ENCODE peak calls at places on chromosomes 12 and 14, in five cellular contexts. C is stomach; K is upper lobe of right lung; I is activated T-cell treated with anti-CD3 and anti-CD28 coated beads for 1 hour; N is activated naive CD4-positive, alpha-beta T cell treated with anti-CD3 and anti-CD28 coated beads, Interleukin-2, amount 50 U/mL, for 16 hours. R is an unnamed sample.

GRCh38 chr14:102087762-102088011 is 843 bp upstream of the HSP90AA1 start:
- DNase-seq in I (no peak), N (no peak), C (no peak), K (no peak), R (no peak)

GRCh38 chr14:105475269-105475915 is 771 bp downstream of the CRIP2 start:
- DNase-seq in I (no peak), N (no peak), K (no peak), C (no peak), R (peak; percentile 77)

GRCh38 chr14:44634692-44635091 is 127.6 kb upstream of the FSCB start:
- DNase-seq in C (no peak), N (no peak), K (no peak), I (no peak), R (no peak)

GRCh38 chr12:120012067-120012621 is 23.1 kb downstream of the BICDL1 start:
- DNase-seq in C (no peak), N (peak; percentile 76), K (no peak), I (peak; percentile 43), R (no peak)

GRCh38 chr12:79255326-79255725 is 390.8 kb downstream of the SYT1 start:
- DNase-seq in I (no peak), K (no peak), C (no peak), N (no peak), R (no peak)

GRCh38 chr14:72710212-72710611 is 183.7 kb downstream of the DPF3 start:
- DNase-seq in N (no peak), C (no peak), K (no peak), I (no peak), R (no peak)

GRCh38 chr14:80390911-80391310 is 179.6 kb upstream of the DIO2 start:
- DNase-seq in K (no peak), N (no peak), C (no peak), I (no peak), R (no peak)

GRCh38 chr12:98697209-98697608 is 52.1 kb downstream of the APAF1 start:
- DNase-seq in N (no peak), I (no peak), K (no peak), C (no peak), R (no peak)

GRCh38 chr12:113757223-113758002 is 208.7 kb downstream of the RBM19 start:
- DNase-seq in C (no peak), K (no peak), N (no peak), I (no peak), R (no peak)

GRCh38 chr12:40312982-40313576 is 88.3 kb downstream of the LRRK2 start:
- DNase-seq in C (no peak), K (no peak), I (no peak), N (no peak), R (no peak)

GRCh38 chr14:52312872-52313492 is 1.1 kb upstream of the PTGER2 start:
- DNase-seq in N (no peak), C (no peak), I (no peak), K (no peak), R (no peak)

GRCh38 chr12:132286912-132287311 is 42.5 kb downstream of the GALNT9 start:
- DNase-seq in I (no peak), K (no peak), C (no peak), N (no peak), R (no peak)

GRCh38 chr12:82857911-82858533 is 171.3 kb downstream of the TMTC2 start:
- DNase-seq in K (no peak), N (no peak), C (no peak), I (no peak), R (no peak)

GRCh38 chr12:71585218-71585617 is 78.4 kb downstream of the ZFC3H1 start:
- DNase-seq in C (no peak), N (no peak), I (no peak), K (no peak), R (no peak)

GRCh38 chr12:3593906-3594305 is 102.9 kb downstream of the PRMT8 start:
- DNase-seq in C (no peak), K (peak; percentile 31), N (no peak), I (no peak), R (no peak)

GRCh38 chr14:82951171-82951570 is 1417.5 kb upstream of the SEL1L start:
- DNase-seq in I (no peak), K (no peak), C (no peak), N (no peak), R (no peak)

GRCh38 chr14:85463512-85463911 is 66.4 kb upstream of the FLRT2 start:
- DNase-seq in N (no peak), I (no peak), C (no peak), K (no peak), R (no peak)

R was measured in right lobe of liver.